ENCODE peak calls at places on chromosome 2, in nine cellular contexts. I is HCEC 1CT, O is lower leg skin, M is HEK293T, F is activated T-cell treated with anti-CD3 and anti-CD28 coated beads for 48 hours, V is cardiac muscle cell, U is EL, W is fibroblast of villous mesenchyme, A is MV-4-11. H is an unnamed sample.

GRCh38 chr2:72130671-72131360 is 16.8 kb downstream of the CYP26B1 start:
- DNase-seq in M (no peak), I (no peak), W (no peak), V (peak), U (no peak), A (no peak), F (no peak), O (peak), H (no peak)

GRCh38 chr2:74481961-74482800 is 617 bp downstream of the CCDC142 start:
- DNase-seq in W (peak), A (peak), I (peak), O (peak), F (peak), M (peak), V (peak), U (peak), H (peak)

GRCh38 chr2:181639686-181640085 is 17.2 kb downstream of the CERKL start:
- DNase-seq in F (no peak), M (no peak), A (no peak), W (no peak), U (no peak), I (no peak), V (no peak), O (no peak), H (no peak)

GRCh38 chr2:69789129-69789528 is 40.3 kb upstream of the GMCL1 start:
- DNase-seq in I (peak), W (peak), M (no peak), O (no peak), U (peak), V (peak), A (no peak), F (no peak), H (peak)

GRCh38 chr2:121650554-121650930 is 1.3 kb upstream of the CLASP1 start:
- DNase-seq in V (peak), M (peak), W (peak), O (no peak), F (peak), A (no peak), I (no peak), U (peak), H (peak)

GRCh38 chr2:186197955-186198354 is 288.1 kb upstream of the ZC3H15 start:
- DNase-seq in O (no peak), F (no peak), I (no peak), A (no peak), V (no peak), U (no peak), W (no peak), M (no peak), H (no peak)

GRCh38 chr2:78778756-78779510 is 246.6 kb upstream of the REG3G start:
- DNase-seq in M (no peak), O (no peak), U (no peak), W (no peak), V (no peak), I (no peak), F (no peak), A (no peak), H (no peak)

GRCh38 chr2:233418761-233419625 is 64.7 kb downstream of the DGKD start:
- DNase-seq in O (peak), U (peak), W (peak), V (peak), A (peak), M (no peak), F (no peak), I (no peak), H (no peak)

GRCh38 chr2:74464406-74464805 is 776 bp downstream of the MOGS start:
- DNase-seq in O (no peak), M (no peak), I (no peak), U (no peak), A (no peak), V (no peak), F (no peak), W (peak), H (peak)

GRCh38 chr2:102520009-102520408 is 47.0 kb downstream of the SLC9A4 start:
- DNase-seq in M (peak), U (peak), O (no peak), A (peak), I (peak), W (peak), V (peak), F (peak), H (peak)

GRCh38 chr2:80573167-80573566 is 268.6 kb upstream of the LRRTM1 start:
- DNase-seq in A (no peak), U (no peak), I (no peak), W (no peak), O (no peak), M (no peak), F (no peak), V (no peak), H (no peak)

GRCh38 chr2:101823347-101823791 is 125.9 kb downstream of the MAP4K4 start:
- DNase-seq in F (peak), O (no peak), U (peak), V (peak), A (peak), W (peak), I (peak), M (peak), H (no peak)

GRCh38 chr2:16635796-16636699 is 29.6 kb downstream of the CYRIA start:
- DNase-seq in V (peak), W (no peak), A (peak), I (no peak), M (peak), F (no peak), U (no peak), O (peak), H (no peak)

GRCh38 chr2:134217924-134218323 is 35.9 kb upstream of the MGAT5 start:
- DNase-seq in V (peak), A (peak), W (peak), O (no peak), U (peak), M (no peak), I (peak), F (no peak), H (no peak)

GRCh38 chr2:19758658-19759057 is 143.1 kb downstream of the TTC32 start:
- DNase-seq in A (no peak), M (no peak), U (no peak), W (no peak), I (no peak), O (peak), V (no peak), F (no peak), H (no peak)

GRCh38 chr2:66574701-66575624 is 140.0 kb downstream of the MEIS1 start:
- DNase-seq in V (peak), I (peak), O (peak), U (peak), M (peak), W (peak), F (no peak), A (peak), H (peak)

GRCh38 chr2:234596696-234597575 is 100.1 kb upstream of the ARL4C start:
- DNase-seq in I (no peak), W (no peak), U (no peak), V (no peak), A (no peak), O (no peak), F (no peak), M (no peak), H (no peak)

GRCh38 chr2:64295326-64296149 is 151.3 kb upstream of the PELI1 start:
- DNase-seq in M (no peak), A (no peak), U (no peak), V (no peak), O (no peak), W (no peak), F (peak), I (no peak), H (no peak)

GRCh38 chr2:215452725-215453124 is 16.9 kb upstream of the FN1 start:
- DNase-seq in I (no peak), W (no peak), O (no peak), M (no peak), F (no peak), U (no peak), A (no peak), V (no peak), H (no peak)

GRCh38 chr2:133247613-133248012 is 320.6 kb downstream of the NCKAP5 start:
- DNase-seq in V (no peak), F (no peak), I (no peak), M (no peak), O (no peak), A (peak), U (peak), W (no peak), H (no peak)

GRCh38 chr2:109279243-109279860 is 150.3 kb downstream of the SH3RF3 start:
- DNase-seq in M (no peak), V (peak), O (no peak), A (no peak), W (peak), I (no peak), U (no peak), F (no peak), H (no peak)

H was measured in RKO.